ENCODE peak calls at places on chromosomes 13 and 19, in seven cellular contexts. T is CD4-positive, CD25-positive, alpha-beta regulatory T cell; R is activated B cell treated with CpG ODN at 0.5 μM for 24 hours; M is activated CD4-positive, alpha-beta T cell treated with anti-CD3 and anti-CD28 coated beads, Interleukin-2, amount 50 U/mL, for 4 hours; O is activated CD4-positive, CD25-positive, alpha-beta regulatory T cell treated with anti-CD3 and anti-CD28 coated beads, Interleukin-2, amount 50 U/mL, for 16 hours; G is stimulated activated CD4-positive, alpha-beta T cell treated with anti-CD3 and anti-CD28 coated beads, Interleukin-2, amount 100 ng/mL, for 24 hours; F is fibroblast of mammary gland. Z is an unnamed sample.

GRCh38 chr19:54517483-54517882 is 14.9 kb downstream of the LAIR2 start:
- DNase-seq in T (peak; percentile 52), R (peak; percentile 30), M (peak; percentile 32), O (peak; percentile 11), G (peak; percentile 78), F (peak; percentile 25), Z (peak; percentile 43)

GRCh38 chr13:113143466-113144254 is 14.8 kb upstream of the PROZ start:
- DNase-seq in T (no peak), R (no peak), M (no peak), O (no peak), G (no peak), F (no peak), Z (no peak)

GRCh38 chr19:57171551-57172081 is 4.3 kb upstream of the DUXA start:
- DNase-seq in T (no peak), R (peak; percentile 21), M (no peak), O (no peak), G (peak; percentile 7), F (peak; percentile 17), Z (peak; percentile 18)

GRCh38 chr13:33218020-33218419 is 67.5 kb downstream of the STARD13 start:
- DNase-seq in T (no peak), R (no peak), M (no peak), O (no peak), G (no peak), F (no peak), Z (no peak)

GRCh38 chr19:52889931-52890330 is 7.5 kb downstream of the ZNF320 start:
- DNase-seq in T (no peak), R (no peak), M (no peak), O (no peak), G (no peak), F (no peak), Z (no peak)

GRCh38 chr19:15740785-15741184 is 3.0 kb downstream of the OR10H3 start:
- DNase-seq in T (no peak), R (no peak), M (no peak), O (no peak), G (no peak), F (no peak), Z (no peak)

GRCh38 chr13:106819413-106820180 is 251.7 kb upstream of the ARGLU1 start:
- DNase-seq in T (no peak), R (no peak), M (no peak), O (no peak), G (no peak), F (no peak), Z (no peak)

GRCh38 chr19:48405850-48406249 is 12.4 kb downstream of the GRIN2D start:
- DNase-seq in T (no peak), R (no peak), M (no peak), O (no peak), G (no peak), F (no peak), Z (no peak)

GRCh38 chr13:44306401-44307192 is 67.0 kb upstream of the SERP2 start:
- DNase-seq in T (no peak), R (no peak), M (no peak), O (no peak), G (no peak), F (peak; percentile 100), Z (no peak)

GRCh38 chr19:5595129-5595528 is 27.4 kb upstream of the TINCR start:
- DNase-seq in T (no peak), R (no peak), M (no peak), O (no peak), G (no peak), F (no peak), Z (no peak)

GRCh38 chr13:114145256-114145655 is 12.8 kb upstream of the RASA3 start:
- DNase-seq in T (no peak), R (no peak), M (no peak), O (no peak), G (no peak), F (no peak), Z (peak; percentile 15)

GRCh38 chr19:35248310-35249145 is at the start of gene LSR:
- DNase-seq in T (peak; percentile 92), R (peak; percentile 69), M (peak; percentile 66), O (peak; percentile 37), G (peak; percentile 71), F (no peak), Z (peak; percentile 79)

GRCh38 chr13:42119875-42120274 is 71.4 kb downstream of the DGKH start:
- DNase-seq in T (no peak), R (no peak), M (no peak), O (no peak), G (no peak), F (no peak), Z (no peak)

GRCh38 chr13:99140831-99141230 is 59.8 kb upstream of the UBAC2 start:
- DNase-seq in T (no peak), R (no peak), M (no peak), O (no peak), G (no peak), F (no peak), Z (no peak)

GRCh38 chr19:4847190-4847973 is 15.9 kb upstream of the TICAM1 start:
- DNase-seq in T (no peak), R (no peak), M (no peak), O (no peak), G (no peak), F (no peak), Z (no peak)

GRCh38 chr19:9139609-9140158 is 513 bp upstream of the ZNF317 start:
- DNase-seq in T (no peak), R (no peak), M (no peak), O (no peak), G (no peak), F (peak; percentile 17), Z (no peak)

GRCh38 chr13:30652746-30653145 is 35.0 kb downstream of the USPL1 start:
- DNase-seq in T (no peak), R (no peak), M (no peak), O (no peak), G (no peak), F (no peak), Z (no peak)

GRCh38 chr13:84417426-84417825 is 535.2 kb upstream of the SLITRK1 start:
- DNase-seq in T (no peak), R (no peak), M (no peak), O (no peak), G (no peak), F (peak; percentile 44), Z (no peak)

GRCh38 chr13:53520132-53520531 is 491.5 kb downstream of the OLFM4 start:
- DNase-seq in T (no peak), R (no peak), M (no peak), O (no peak), G (no peak), F (no peak), Z (no peak)

GRCh38 chr13:30880756-30881155 is 25.3 kb upstream of the MEDAG start:
- DNase-seq in T (no peak), R (no peak), M (no peak), O (no peak), G (no peak), F (peak; percentile 98), Z (no peak)

GRCh38 chr13:108425056-108425455 is 155.5 kb downstream of the TNFSF13B start:
- DNase-seq in T (no peak), R (no peak), M (no peak), O (no peak), G (no peak), F (no peak), Z (no peak)

GRCh38 chr19:47039239-47039874 is 9.1 kb downstream of the TMEM160 start:
- DNase-seq in T (no peak), R (no peak), M (no peak), O (no peak), G (no peak), F (no peak), Z (no peak)

GRCh38 chr13:73657821-73658540 is 476.2 kb downstream of the KLF12 start:
- DNase-seq in T (no peak), R (no peak), M (no peak), O (no peak), G (no peak), F (peak; percentile 71), Z (no peak)

GRCh38 chr19:31461814-31462539 is 112.7 kb upstream of the TSHZ3 start:
- DNase-seq in T (no peak), R (no peak), M (no peak), O (no peak), G (no peak), F (peak; percentile 48), Z (no peak)

GRCh38 chr13:23212621-23213020 is 31.8 kb downstream of the SGCG start:
- DNase-seq in T (no peak), R (no peak), M (no peak), O (no peak), G (no peak), F (no peak), Z (no peak)

GRCh38 chr19:6030214-6030507 is 52.2 kb upstream of the RANBP3 start:
- DNase-seq in T (no peak), R (no peak), M (no peak), O (no peak), G (no peak), F (peak; percentile 87), Z (no peak)